ENCODE peak calls at places on chromosome 18, in nine cellular contexts. X is islet precursor cell; Q is dermis blood vessel endothelial cell; J is KG1; E is GM20000; D is neural crest cell; F is GF-D8; M is DMS 273 treated with DMSO at 0.1 percent for 48 hours; K is activated effector memory CD4-positive, alpha-beta T cell treated with anti-CD3 and anti-CD28 coated beads, Interleukin-2, amount 50 U/mL, for 16 hours. L is an unnamed sample.

GRCh38 chr18:2825613-2826205 is 21.1 kb upstream of the EMILIN2 start:
- DNase-seq in Q (no peak), K (no peak), M (no peak), F (no peak), J (no peak), X (no peak), E (no peak), D (no peak), L (no peak)

GRCh38 chr18:41745166-41746049 is 209.6 kb upstream of the PIK3C3 start:
- DNase-seq in D (peak), K (no peak), F (no peak), J (peak), E (peak), X (peak), Q (peak), M (peak), L (peak)

GRCh38 chr18:60022671-60023276 is 123.0 kb downstream of the PMAIP1 start:
- DNase-seq in D (no peak), F (no peak), K (no peak), J (no peak), Q (no peak), X (no peak), E (no peak), M (no peak), L (no peak)

GRCh38 chr18:55587341-55588000 is 521 bp downstream of the TCF4 start:
- DNase-seq in D (peak), F (no peak), Q (peak), J (peak), M (no peak), E (peak), K (no peak), X (no peak), L (peak)

GRCh38 chr18:49893036-49893435 is 79.7 kb upstream of the ACAA2 start:
- DNase-seq in M (no peak), J (no peak), K (no peak), E (no peak), Q (no peak), X (no peak), D (no peak), F (no peak), L (no peak)

GRCh38 chr18:67525328-67526110 is 9.0 kb upstream of the DSEL start:
- DNase-seq in K (no peak), E (no peak), M (no peak), J (no peak), Q (peak), X (peak), D (no peak), F (no peak), L (no peak)

GRCh38 chr18:24064701-24065100 is 50.1 kb downstream of the TTC39C start:
- DNase-seq in M (no peak), Q (no peak), E (no peak), F (no peak), X (no peak), K (no peak), J (no peak), D (no peak), L (no peak)

GRCh38 chr18:79283341-79283879 is 112.3 kb upstream of the NFATC1 start:
- DNase-seq in K (no peak), Q (no peak), M (no peak), E (no peak), D (no peak), X (no peak), J (no peak), F (no peak), L (no peak)

GRCh38 chr18:58805482-58806187 is 59.0 kb upstream of the ZNF532 start:
- DNase-seq in E (no peak), D (peak), X (peak), Q (no peak), M (no peak), K (no peak), J (no peak), F (no peak), L (no peak)

GRCh38 chr18:7567487-7568425 is 640 bp downstream of the PTPRM start:
- DNase-seq in D (peak), J (no peak), K (no peak), E (peak), X (peak), M (no peak), Q (peak), F (no peak), L (no peak)

GRCh38 chr18:41690332-41691110 is 264.5 kb upstream of the PIK3C3 start:
- DNase-seq in F (no peak), E (no peak), M (no peak), X (peak), Q (no peak), J (no peak), D (no peak), K (no peak), L (no peak)

GRCh38 chr18:52670903-52671302 is 330.9 kb downstream of the DCC start:
- DNase-seq in X (no peak), Q (no peak), K (no peak), F (no peak), M (peak), E (peak), D (no peak), J (no peak), L (peak)

GRCh38 chr18:23540867-23541266 is 37.6 kb downstream of the RMC1 start:
- DNase-seq in X (no peak), Q (no peak), K (no peak), M (no peak), J (peak), F (peak), D (no peak), E (peak), L (no peak)

GRCh38 chr18:10142496-10143160 is 228.8 kb downstream of the VAPA start:
- DNase-seq in Q (peak), J (no peak), K (no peak), D (no peak), X (peak), M (no peak), E (no peak), F (no peak), L (no peak)

GRCh38 chr18:3870914-3871313 is 420.9 kb downstream of the TGIF1 start:
- DNase-seq in D (no peak), F (no peak), M (no peak), X (no peak), Q (no peak), E (no peak), J (no peak), K (no peak), L (no peak)

GRCh38 chr18:23703057-23703986 is 14.1 kb downstream of the LAMA3 start:
- DNase-seq in F (peak), Q (peak), M (peak), X (no peak), K (no peak), J (peak), D (no peak), E (peak), L (peak)

GRCh38 chr18:61596296-61596695 is 263.1 kb downstream of the CDH20 start:
- DNase-seq in Q (no peak), K (no peak), J (no peak), E (no peak), D (no peak), X (no peak), M (no peak), F (no peak), L (no peak)

GRCh38 chr18:77056399-77057015 is 76.1 kb downstream of the MBP start:
- DNase-seq in K (no peak), X (no peak), D (no peak), Q (no peak), E (no peak), J (no peak), M (no peak), F (peak), L (peak)

GRCh38 chr18:23281626-23282436 is 146.5 kb downstream of the CABLES1 start:
- DNase-seq in K (no peak), F (no peak), X (peak), M (no peak), J (no peak), E (no peak), D (no peak), Q (peak), L (peak)

L was measured in Karpas-422.